ENCODE peak calls at places on chromosomes 13 and 19, in five cellular contexts. R is psoas muscle, K is SK-N-SH, N is WERI-Rb-1, B is bronchial epithelial cell. S is an unnamed sample.
A peak's percentile ranks its signal among the peaks of the same experiment; 100 is the strongest.

GRCh38 chr13:44818428-44818827 is 170.8 kb downstream of the NUFIP1 start:
- DNase-seq in R (no peak), K (peak; percentile 69), B (peak; percentile 44), N (peak; percentile 46), S (peak; percentile 64)

GRCh38 chr13:49346460-49346859 is 97.4 kb downstream of the CAB39L start:
- DNase-seq in R (no peak), K (no peak), B (no peak), N (no peak), S (no peak)

GRCh38 chr13:23433171-23434153 is at the start of gene SACS:
- DNase-seq in B (no peak), K (peak; percentile 81), N (peak; percentile 68), R (no peak), S (peak; percentile 82)

GRCh38 chr13:95254341-95254740 is 46.9 kb downstream of the ABCC4 start:
- DNase-seq in K (no peak), N (no peak), R (no peak), B (peak; percentile 77), S (no peak)

GRCh38 chr19:17266589-17266974 is 661 bp upstream of the BABAM1 start:
- DNase-seq in K (no peak), B (no peak), R (no peak), N (no peak), S (no peak)

GRCh38 chr13:46995874-46996273 is 99.0 kb upstream of the HTR2A start:
- DNase-seq in R (no peak), B (no peak), K (no peak), N (no peak), S (no peak)

GRCh38 chr13:95516492-95516891 is 36.0 kb upstream of the CLDN10 start:
- DNase-seq in R (no peak), K (no peak), B (no peak), N (no peak), S (no peak)

GRCh38 chr19:58558066-58558622 is at the start of gene UBE2M:
- DNase-seq in N (peak; percentile 63), K (no peak), R (peak; percentile 62), B (no peak), S (peak; percentile 73)

GRCh38 chr13:74226791-74227475 is 92.7 kb upstream of the KLF12 start:
- DNase-seq in B (no peak), R (no peak), K (no peak), N (no peak), S (no peak)

GRCh38 chr19:49712397-49712859 is 21.5 kb downstream of the CPT1C start:
- DNase-seq in R (no peak), K (peak; percentile 93), N (peak; percentile 55), B (peak; percentile 3), S (peak; percentile 92)

GRCh38 chr19:18294467-18294864 is 13.0 kb upstream of the JUND start:
- DNase-seq in B (peak; percentile 48), N (no peak), K (peak; percentile 83), R (peak; percentile 42), S (peak; percentile 74)

DNA sequence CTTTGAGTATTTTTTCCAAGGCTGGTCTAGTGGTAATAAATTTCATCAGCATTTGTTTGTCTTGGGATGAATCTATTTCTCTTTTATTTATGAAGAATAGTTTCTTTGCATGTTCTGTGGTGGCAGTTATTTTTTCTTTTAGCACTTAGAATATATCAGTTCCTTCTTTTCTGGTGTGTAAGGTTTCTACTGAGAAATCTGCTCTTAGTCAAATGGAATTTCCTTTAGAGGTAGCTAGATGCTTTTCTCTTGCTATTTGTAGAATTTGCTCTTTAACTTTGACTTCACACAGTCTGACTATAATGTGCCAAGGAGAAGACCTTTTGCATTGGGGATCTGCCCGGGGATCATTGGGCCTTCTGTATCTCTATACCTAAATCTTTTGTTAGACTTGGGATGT is 4.1 kb upstream of the SIGLEC6 start:
- DNase-seq in N (no peak), B (no peak), R (no peak), K (no peak), S (no peak)
- H3K27me3 ChIP-seq in N (peaks cover 89% of the 10 kb centered on the region), B (no peaks in the 10 kb centered on the region), R (no peaks in the 10 kb centered on the region), K (peaks cover 35% of the 10 kb centered on the region), S (peaks cover 2% of the 10 kb centered on the region)

GRCh38 chr19:13096968-13097330 is 5.7 kb downstream of the LYL1 start:
- DNase-seq in K (no peak), N (no peak), R (no peak), B (no peak), S (no peak)

GRCh38 chr19:13099073-13099999 is 3.3 kb downstream of the LYL1 start:
- DNase-seq in B (peak; percentile 62), K (no peak), R (peak; percentile 76), N (no peak), S (peak; percentile 90)

GRCh38 chr19:13095934-13096890 is 6.4 kb downstream of the LYL1 start:
- DNase-seq in B (no peak), N (peak; percentile 71), R (no peak), K (peak; percentile 86), S (peak; percentile 96)

GRCh38 chr19:13098291-13099072 is 4.2 kb downstream of the LYL1 start:
- DNase-seq in B (peak; percentile 16), N (no peak), R (no peak), K (no peak), S (peak; percentile 84)

GRCh38 chr19:13097331-13098258 is 5.1 kb downstream of the LYL1 start:
- DNase-seq in R (peak; percentile 68), K (no peak), N (no peak), B (no peak), S (peak; percentile 81)
- H3K4me3 ChIP-seq in R (peak overlapping the region; percentile 45), K (no peak overlapping the region), N (no peak overlapping the region), B (no peak overlapping the region), S (no peak overlapping the region)

GRCh38 chr13:75699062-75699461 is 62.9 kb downstream of the LMO7 start:
- DNase-seq in B (no peak), K (no peak), N (no peak), R (no peak), S (no peak)
- H3K36me3 ChIP-seq in B (no peaks in the 10 kb centered on the region), K (peaks cover 60% of the 10 kb centered on the region), N (no peaks in the 10 kb centered on the region), R (no peaks in the 10 kb centered on the region), S (no peaks in the 10 kb centered on the region)

GRCh38 chr19:12834976-12835757 is 788 bp upstream of the RTBDN start:
- DNase-seq in R (no peak), K (peak; percentile 85), N (peak; percentile 53), B (no peak), S (peak; percentile 86)

GRCh38 chr19:12833747-12834417 is 497 bp downstream of the RTBDN start:
- DNase-seq in N (peak; percentile 84), K (peak; percentile 90), R (no peak), B (no peak), S (peak; percentile 95)

GRCh38 chr19:12836529-12836863 is 1.8 kb upstream of the MAST1 start:
- DNase-seq in R (no peak), K (no peak), N (no peak), B (no peak), S (no peak)

GRCh38 chr19:12834418-12834943 is at the start of gene RTBDN:
- DNase-seq in K (no peak), B (no peak), N (peak; percentile 63), R (no peak), S (peak; percentile 68)

DNA sequence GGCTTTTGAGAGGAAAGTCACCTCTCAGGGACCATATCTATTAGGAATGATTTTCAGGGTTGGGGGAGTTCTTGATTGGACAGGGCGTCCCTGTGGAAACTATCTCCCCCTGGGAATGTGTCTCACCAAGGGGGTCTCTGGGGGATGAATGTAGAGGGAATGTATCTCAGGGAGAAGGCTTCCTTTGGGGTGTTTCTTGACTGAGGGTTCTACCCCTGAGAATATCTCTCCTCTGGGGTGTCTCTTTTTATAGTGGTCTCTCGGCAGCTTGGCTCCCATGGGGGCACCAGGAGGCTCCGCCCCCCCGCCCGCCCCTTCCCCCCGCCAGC is 997 bp downstream of the RTBDN start:
- DNase-seq in B (no peak), N (no peak), K (peak; percentile 36), R (no peak), S (no peak)
- H3K27me3 ChIP-seq in B (peaks cover 27% of the 10 kb centered on the region), N (no peaks in the 10 kb centered on the region), K (no peaks in the 10 kb centered on the region), R (no peaks in the 10 kb centered on the region), S (peaks cover 38% of the 10 kb centered on the region)

GRCh38 chr19:4541114-4541805 is 1.4 kb upstream of the LRG1 start:
- DNase-seq in N (no peak), B (no peak), K (no peak), R (no peak), S (no peak)

GRCh38 chr19:4538601-4538954 is 1.3 kb downstream of the LRG1 start:
- DNase-seq in K (no peak), R (no peak), N (no peak), B (no peak), S (no peak)

GRCh38 chr19:4537953-4538600 is 1.8 kb downstream of the LRG1 start:
- DNase-seq in N (no peak), B (no peak), K (no peak), R (no peak), S (peak; percentile 87)

GRCh38 chr19:4539697-4540581 is at the start of gene LRG1:
- DNase-seq in K (no peak), B (peak; percentile 65), N (no peak), R (no peak), S (peak; percentile 82)

DNA sequence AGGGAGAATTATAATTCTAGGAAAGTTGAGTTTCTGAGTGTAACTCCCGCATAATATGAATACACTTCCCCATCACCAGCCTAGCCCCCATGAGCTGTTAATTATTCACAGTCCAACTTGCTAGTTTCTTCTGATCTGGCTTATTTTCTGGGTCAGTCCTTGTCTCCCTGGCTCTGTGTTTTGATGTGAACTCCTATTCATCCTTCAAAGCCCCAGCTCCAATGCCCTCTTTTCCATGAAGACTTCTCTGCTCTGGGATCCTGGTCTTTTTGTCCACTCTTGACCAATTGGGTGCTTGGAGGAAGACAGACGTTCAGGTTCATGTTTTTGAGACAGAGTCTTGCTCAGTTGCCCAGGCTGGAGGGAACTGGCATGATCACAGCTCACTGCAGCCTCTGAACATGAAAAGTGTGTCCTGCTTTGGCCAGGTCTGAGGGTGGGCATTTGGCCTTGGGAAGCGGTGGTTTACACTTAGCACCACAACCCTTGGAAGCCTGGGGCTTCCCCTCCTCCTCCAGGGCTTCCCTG is 603 bp downstream of the LRG1 start:
- DNase-seq in K (no peak), B (no peak), R (no peak), N (no peak), S (no peak)
- H3K4me3 ChIP-seq in K (no peak overlapping the region), B (no peak overlapping the region), R (no peak overlapping the region), N (no peak overlapping the region), S (no peak overlapping the region)

DNA sequence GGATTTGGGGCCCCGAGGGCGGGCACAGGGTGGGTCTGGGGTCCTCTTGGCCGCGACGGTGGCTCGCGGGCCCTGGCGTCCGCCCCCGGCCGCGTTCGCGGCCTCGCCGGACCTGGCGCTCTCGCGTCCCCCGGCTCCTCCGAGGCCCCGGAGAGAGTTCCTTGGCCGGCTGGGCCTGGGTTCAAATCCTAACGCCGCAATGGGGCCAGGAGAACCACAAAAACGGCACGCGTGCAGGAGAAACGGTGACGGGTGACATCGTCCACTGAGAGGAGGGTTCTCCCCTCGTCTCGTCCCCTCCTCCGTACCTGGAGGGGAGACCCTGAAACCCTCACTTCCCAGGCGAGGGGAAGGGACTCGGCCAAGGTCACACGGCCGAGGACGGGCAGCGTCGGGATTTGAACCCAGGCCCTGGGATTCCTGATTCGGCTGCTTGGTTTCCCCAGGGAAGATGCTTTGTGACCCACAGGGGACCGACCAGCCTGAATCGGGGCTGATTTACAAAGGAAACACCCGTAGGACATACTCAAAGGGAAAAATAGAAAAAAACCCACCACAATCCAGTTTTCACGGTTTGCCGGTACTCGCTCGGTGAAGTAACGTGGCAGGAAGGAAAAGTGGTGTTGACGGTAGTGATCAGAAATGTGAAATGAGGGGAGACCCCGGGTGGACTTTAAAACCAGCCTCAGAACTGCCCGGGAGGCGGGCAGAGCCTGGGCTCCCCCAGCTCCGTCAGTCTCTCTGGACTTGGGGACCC is 692 bp downstream of the SAFB start:
- DNase-seq in N (no peak), B (no peak), R (peak; percentile 39), K (peak; percentile 55), S (peak; percentile 52)
- H3K36me3 ChIP-seq in N (peaks cover 80% of the 10 kb centered on the region), B (peaks cover 14% of the 10 kb centered on the region), R (peaks cover 64% of the 10 kb centered on the region), K (peaks cover 51% of the 10 kb centered on the region), S (peaks cover 33% of the 10 kb centered on the region)

S was measured in H7.